ENCODE peak calls at places on chromosome 7, in six cellular contexts. V, J, P, C, I and R are unnamed samples.

GRCh38 chr7:100865971-100866720 is 1.0 kb upstream of the TRIP6 start:
- DNase-seq in P (no peak), C (peak), J (no peak), I (peak), V (no peak), R (no peak)

GRCh38 chr7:151742713-151743480 is 134.0 kb downstream of the PRKAG2 start:
- DNase-seq in P (no peak), J (no peak), V (no peak), I (no peak), C (no peak), R (no peak)

GRCh38 chr7:95255691-95256090 is 68.6 kb downstream of the PON1 start:
- DNase-seq in I (no peak), C (no peak), P (no peak), V (no peak), J (no peak), R (no peak)

GRCh38 chr7:141208539-141208938 is 134.7 kb downstream of the TMEM178B start:
- DNase-seq in J (no peak), P (no peak), V (no peak), I (no peak), C (no peak), R (no peak)

GRCh38 chr7:54115028-54115763 is 427.0 kb upstream of the VSTM2A start:
- DNase-seq in I (no peak), P (no peak), V (no peak), C (no peak), J (no peak), R (no peak)

GRCh38 chr7:112056409-112056808 is 149.8 kb downstream of the DOCK4 start:
- DNase-seq in I (no peak), J (peak), P (no peak), V (peak), C (no peak), R (peak)

GRCh38 chr7:84946549-84946948 is 240.3 kb downstream of the SEMA3D start:
- DNase-seq in C (no peak), J (no peak), V (no peak), I (no peak), P (no peak), R (no peak)

GRCh38 chr7:50446542-50446960 is 3.6 kb downstream of the FIGNL1 start:
- DNase-seq in P (no peak), I (no peak), V (peak), J (peak), C (no peak), R (peak)

GRCh38 chr7:117502338-117502737 is 22.5 kb downstream of the CFTR start:
- DNase-seq in I (no peak), V (no peak), C (no peak), J (no peak), P (no peak), R (no peak)

GRCh38 chr7:121081327-121081936 is 92.9 kb downstream of the CPED1 start:
- DNase-seq in V (peak), C (no peak), J (peak), P (no peak), I (peak), R (peak)

GRCh38 chr7:80450621-80451308 is 61.1 kb downstream of the GNAT3 start:
- DNase-seq in I (no peak), V (peak), P (no peak), C (no peak), J (peak), R (peak)

GRCh38 chr7:142607351-142607750 is 141.9 kb upstream of the PRSS1 start:
- DNase-seq in I (no peak), J (no peak), P (no peak), C (no peak), V (no peak), R (no peak)

GRCh38 chr7:133824123-133824522 is 303.0 kb upstream of the LRGUK start:
- DNase-seq in C (no peak), P (no peak), V (no peak), J (no peak), I (no peak), R (no peak)

GRCh38 chr7:28358423-28358868 is 53.9 kb upstream of the CREB5 start:
- DNase-seq in V (peak), P (no peak), I (no peak), C (no peak), J (peak), R (peak)

GRCh38 chr7:139117599-139118233 is 8.2 kb upstream of the ZC3HAV1 start:
- DNase-seq in C (no peak), I (no peak), P (no peak), V (no peak), J (no peak), R (no peak)

GRCh38 chr7:106737202-106737562 is 76.2 kb upstream of the CCDC71L start:
- DNase-seq in I (no peak), V (peak), P (no peak), J (peak), C (no peak), R (peak)

GRCh38 chr7:135718794-135719436 is 9.1 kb downstream of the SLC13A4 start:
- DNase-seq in C (no peak), I (no peak), J (no peak), V (no peak), P (no peak), R (no peak)

GRCh38 chr7:49001610-49002033 is 77.3 kb downstream of the CDC14C start:
- DNase-seq in I (peak), J (no peak), V (peak), C (no peak), P (no peak), R (peak)

GRCh38 chr7:113263749-113264148 is 145.4 kb upstream of the SMIM30 start:
- DNase-seq in C (no peak), I (no peak), V (no peak), J (no peak), P (no peak), R (no peak)

GRCh38 chr7:137687556-137688280 is 159.1 kb downstream of the DGKI start:
- DNase-seq in P (no peak), C (no peak), J (peak), I (no peak), V (peak), R (peak)

GRCh38 chr7:141674201-141674671 is 27.7 kb downstream of the DENND11 start:
- DNase-seq in I (no peak), V (no peak), C (no peak), P (no peak), J (no peak), R (peak)

GRCh38 chr7:151839511-151839921 is 37.4 kb downstream of the PRKAG2 start:
- DNase-seq in I (no peak), V (no peak), C (no peak), P (no peak), J (no peak), R (no peak)

GRCh38 chr7:8149222-8149621 is 112.7 kb downstream of the ICA1 start:
- DNase-seq in I (no peak), C (no peak), J (no peak), P (no peak), V (no peak), R (no peak)

GRCh38 chr7:114889646-114890285 is 32.1 kb upstream of the MDFIC start:
- DNase-seq in V (peak), C (no peak), P (no peak), I (no peak), J (peak), R (peak)

GRCh38 chr7:142894886-142895593 is 9.5 kb upstream of the TRPV6 start:
- DNase-seq in I (no peak), P (no peak), C (no peak), J (no peak), V (no peak), R (no peak)

GRCh38 chr7:33334349-33334748 is 205.0 kb downstream of the BBS9 start:
- DNase-seq in P (no peak), C (no peak), I (no peak), J (peak), V (peak), R (peak)
- TF ChIP-seq CTCF in P (no peak), C (no peak), I (no peak), J (peak), V (peak), R (peak)

GRCh38 chr7:77416621-77417371 is 647 bp upstream of the GSAP start:
- DNase-seq in I (no peak), C (no peak), V (no peak), P (no peak), J (no peak), R (no peak)
- H3K4me3 ChIP-seq in I (peak), C (peak), V (peak), P (peak), J (peak), R (peak)

GRCh38 chr7:98133621-98134266 is 27.1 kb downstream of the LMTK2 start:
- DNase-seq in P (no peak), I (no peak), V (peak), J (peak), C (no peak), R (no peak)
- TF ChIP-seq CTCF in P (no peak), I (no peak), V (no peak), J (no peak), C (no peak), R (no peak)

GRCh38 chr7:452791-453455 is 66.7 kb downstream of the PDGFA start:
- DNase-seq in C (no peak), V (no peak), P (no peak), I (no peak), J (no peak), R (no peak)

GRCh38 chr7:450741-451140 is 68.9 kb downstream of the PDGFA start:
- DNase-seq in V (no peak), P (no peak), J (no peak), I (no peak), C (no peak), R (no peak)

GRCh38 chr7:452230-452751 is 67.4 kb downstream of the PDGFA start:
- DNase-seq in V (no peak), I (no peak), J (peak), P (no peak), C (no peak), R (peak)

GRCh38 chr7:450036-450435 is 69.6 kb downstream of the PDGFA start:
- DNase-seq in P (no peak), J (no peak), C (no peak), V (no peak), I (no peak), R (no peak)

DNA sequence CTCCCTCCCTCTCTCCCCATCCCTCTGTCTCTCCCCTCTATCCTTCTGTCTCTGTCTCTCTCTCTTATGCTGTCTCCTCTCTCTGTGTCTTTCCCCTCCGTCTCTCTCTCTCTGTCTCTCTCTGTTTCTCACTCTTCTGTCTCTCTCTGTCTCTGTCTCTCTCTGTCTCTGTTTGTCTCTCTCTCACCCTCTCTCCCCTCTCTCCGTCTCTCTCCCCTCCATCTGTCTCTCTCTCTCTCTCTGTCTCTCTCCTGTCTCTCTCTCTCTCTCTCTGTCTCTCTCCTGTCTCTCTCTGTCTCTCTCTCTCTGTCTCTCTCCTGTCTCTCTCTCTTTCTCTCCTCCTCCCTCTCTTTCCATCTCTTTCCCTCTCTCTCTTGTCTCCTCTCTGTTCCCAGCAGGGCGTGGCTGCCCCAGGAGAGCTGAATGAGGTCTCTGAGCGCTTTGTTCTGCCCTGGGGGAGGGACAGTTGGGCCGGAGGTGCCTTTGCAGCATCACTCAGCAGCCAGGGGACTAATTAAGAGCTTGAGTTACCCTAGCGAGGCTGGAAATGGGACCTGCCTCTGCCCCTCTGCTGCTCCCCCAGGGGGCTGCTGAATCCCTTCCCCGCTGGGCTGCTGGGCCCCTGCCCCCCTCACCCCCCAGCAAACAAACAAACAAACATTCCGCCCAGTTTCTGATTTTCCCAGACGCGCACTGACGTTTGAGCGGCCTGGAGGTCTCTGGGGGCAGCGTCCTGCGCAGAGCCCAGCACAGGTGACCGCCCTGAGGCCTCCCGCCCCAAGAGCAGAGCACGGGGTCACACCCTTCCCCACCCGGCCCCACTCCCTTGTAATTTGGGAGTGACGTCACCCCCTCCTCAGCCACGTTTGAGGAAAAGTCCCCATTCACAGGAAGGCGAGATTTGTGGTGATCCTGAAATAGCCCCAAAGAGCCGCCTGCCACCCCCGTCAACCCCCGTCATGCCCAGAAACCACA is 68.1 kb downstream of the PDGFA start:
- DNase-seq in P (no peak), J (no peak), C (no peak), V (no peak), I (no peak), R (no peak)
- H3K4me3 ChIP-seq in P (no peak), J (no peak), C (no peak), V (no peak), I (no peak), R (no peak)

GRCh38 chr7:87067788-87068187 is 8.3 kb upstream of the ELAPOR2 start:
- DNase-seq in V (no peak), J (no peak), P (no peak), C (no peak), I (no peak), R (no peak)
- TF ChIP-seq CTCF in V (no peak), J (no peak), P (no peak), C (no peak), I (no peak), R (no peak)

DNA sequence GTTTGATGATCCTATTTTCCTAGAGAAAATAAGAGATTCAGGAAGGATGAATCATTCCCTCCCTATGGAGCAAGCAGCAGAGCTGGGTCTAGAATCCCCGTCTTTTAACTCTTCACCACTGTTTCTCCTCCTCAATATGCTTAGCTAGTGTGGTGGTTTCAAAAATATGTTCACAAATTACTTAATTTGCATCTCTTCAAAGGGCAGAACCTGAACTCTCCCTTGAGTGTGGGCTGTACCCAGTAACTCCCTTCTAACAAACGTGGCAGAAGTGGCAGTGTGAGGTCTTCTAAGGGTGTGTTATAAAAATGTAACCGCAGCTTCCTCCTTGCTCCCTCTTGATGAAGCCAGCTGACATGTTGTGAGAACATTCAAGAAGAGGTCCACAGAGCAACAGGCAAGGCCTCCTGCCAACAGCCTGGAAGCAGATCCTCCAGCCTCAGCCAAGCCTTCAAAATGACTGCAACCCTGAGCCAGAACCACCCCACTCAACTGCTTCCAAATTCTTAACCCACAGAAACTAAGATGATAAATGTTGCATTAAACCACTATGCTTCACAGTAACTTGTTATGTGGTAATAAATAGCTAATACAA is 36.6 kb downstream of the SRPK2 start:
- DNase-seq in P (peak), C (peak), I (peak), V (peak), J (peak), R (peak)
- H3K4me3 ChIP-seq in P (no peak), C (no peak), I (no peak), V (peak), J (peak), R (peak)

GRCh38 chr7:118918556-118918955 is 694.1 kb downstream of the ANKRD7 start:
- DNase-seq in V (peak), P (no peak), C (no peak), J (peak), I (no peak), R (peak)
- TF ChIP-seq CTCF in V (peak), P (no peak), C (no peak), J (peak), I (no peak), R (no peak)

DNA sequence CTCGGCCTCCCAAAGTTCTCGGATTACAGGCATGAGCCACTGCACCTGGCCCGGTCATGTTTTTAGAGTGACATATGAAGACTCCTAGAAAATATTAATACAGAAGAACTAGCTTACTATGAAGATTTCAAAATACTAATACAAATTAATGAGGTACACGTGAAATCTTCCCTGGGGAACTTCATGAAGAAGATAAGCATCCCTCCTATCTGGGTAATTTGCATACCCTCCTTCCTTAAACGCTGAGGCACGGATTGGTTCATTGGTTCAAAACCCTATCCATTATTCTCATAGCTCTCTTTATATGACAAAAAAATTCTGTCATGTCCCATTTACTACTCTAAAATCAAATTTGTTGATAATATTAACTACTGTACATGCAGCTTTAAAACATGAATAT is 224.8 kb upstream of the KLF14 start:
- DNase-seq in V (no peak), C (no peak), I (no peak), J (no peak), P (no peak), R (no peak)
- H3K4me3 ChIP-seq in V (peak), C (no peak), I (no peak), J (no peak), P (no peak), R (no peak)

DNA sequence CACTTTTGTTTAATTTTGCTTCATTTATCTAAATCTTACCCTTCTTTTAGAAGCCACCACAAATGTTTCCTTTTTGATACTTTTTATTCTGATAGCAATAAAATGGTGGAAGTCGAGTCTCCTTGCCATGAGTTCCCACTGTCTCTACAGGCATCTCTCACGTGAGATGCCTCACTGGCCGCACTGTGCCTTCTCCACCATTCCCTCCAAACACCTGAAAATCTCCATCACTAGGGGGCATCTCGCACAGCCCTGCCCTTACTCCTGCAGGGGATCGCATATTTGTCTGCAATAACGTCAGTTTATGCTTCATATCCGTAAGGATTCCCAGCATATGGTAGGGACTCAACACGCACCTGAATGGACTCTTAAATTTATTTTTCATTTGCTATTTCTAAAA is 56.3 kb upstream of the NCAPG2 start:
- DNase-seq in V (no peak), I (no peak), P (no peak), J (no peak), C (no peak), R (no peak)
- TF ChIP-seq CTCF in V (peak), I (no peak), P (peak), J (peak), C (no peak), R (peak)

GRCh38 chr7:97226541-97226940 is 109.0 kb downstream of the SDHAF3 start:
- DNase-seq in J (no peak), P (no peak), I (no peak), V (no peak), C (no peak), R (no peak)
- H3K4me3 ChIP-seq in J (no peak), P (no peak), I (no peak), V (no peak), C (no peak), R (no peak)